ENCODE peak calls at places on chromosomes 1 and 21, in eight cellular contexts. One of them, this sample, is unnamed.

GRCh38 chr1:165443539-165444289 is 1.2 kb downstream of the RXRG start:
- DNase-seq in endothelial cell: no peak
- DNase-seq in GM23338: peak
- DNase-seq in GM06990: no peak
- DNase-seq in bronchial epithelial cell: no peak
- DNase-seq in nephron progenitor cell: peak
- DNase-seq in spleen: no peak
- DNase-seq in dorsolateral prefrontal cortex: peak
- DNase-seq in this sample: no peak

GRCh38 chr1:205665216-205665757 is 15.0 kb downstream of the SLC45A3 start:
- DNase-seq in endothelial cell: no peak
- DNase-seq in GM23338: no peak
- DNase-seq in GM06990: no peak
- DNase-seq in bronchial epithelial cell: no peak
- DNase-seq in nephron progenitor cell: no peak
- DNase-seq in spleen: no peak
- DNase-seq in dorsolateral prefrontal cortex: no peak
- DNase-seq in this sample: peak

GRCh38 chr1:212498243-212498642 is 65.5 kb downstream of the NENF start:
- DNase-seq in endothelial cell: no peak
- DNase-seq in GM23338: no peak
- DNase-seq in GM06990: no peak
- DNase-seq in bronchial epithelial cell: peak
- DNase-seq in nephron progenitor cell: no peak
- DNase-seq in spleen: no peak
- DNase-seq in dorsolateral prefrontal cortex: peak
- DNase-seq in this sample: no peak

GRCh38 chr1:27596261-27596660 is 7.7 kb downstream of the AHDC1 start:
- DNase-seq in endothelial cell: no peak
- DNase-seq in GM23338: no peak
- DNase-seq in GM06990: no peak
- DNase-seq in bronchial epithelial cell: no peak
- DNase-seq in nephron progenitor cell: no peak
- DNase-seq in spleen: no peak
- DNase-seq in dorsolateral prefrontal cortex: no peak
- DNase-seq in this sample: no peak

GRCh38 chr1:177209357-177209756 is 38.6 kb downstream of the BRINP2 start:
- DNase-seq in endothelial cell: no peak
- DNase-seq in GM23338: no peak
- DNase-seq in GM06990: no peak
- DNase-seq in bronchial epithelial cell: peak
- DNase-seq in nephron progenitor cell: no peak
- DNase-seq in spleen: peak
- DNase-seq in dorsolateral prefrontal cortex: peak
- DNase-seq in this sample: no peak

GRCh38 chr1:198788561-198789064 is 149.8 kb downstream of the PTPRC start:
- DNase-seq in endothelial cell: peak
- DNase-seq in GM23338: peak
- DNase-seq in GM06990: peak
- DNase-seq in bronchial epithelial cell: no peak
- DNase-seq in nephron progenitor cell: peak
- DNase-seq in spleen: no peak
- DNase-seq in dorsolateral prefrontal cortex: no peak
- DNase-seq in this sample: no peak

GRCh38 chr21:18987515-18988026 is 584.0 kb upstream of the TMPRSS15 start:
- DNase-seq in endothelial cell: no peak
- DNase-seq in GM23338: peak
- DNase-seq in GM06990: no peak
- DNase-seq in bronchial epithelial cell: no peak
- DNase-seq in nephron progenitor cell: no peak
- DNase-seq in spleen: no peak
- DNase-seq in dorsolateral prefrontal cortex: no peak
- DNase-seq in this sample: no peak

GRCh38 chr1:197144570-197145325 is 1.7 kb downstream of the ASPM start:
- DNase-seq in endothelial cell: no peak
- DNase-seq in GM23338: no peak
- DNase-seq in GM06990: no peak
- DNase-seq in bronchial epithelial cell: peak
- DNase-seq in nephron progenitor cell: no peak
- DNase-seq in spleen: no peak
- DNase-seq in dorsolateral prefrontal cortex: no peak
- DNase-seq in this sample: no peak

GRCh38 chr1:193827516-193827915 is 641.1 kb upstream of the B3GALT2 start:
- DNase-seq in endothelial cell: no peak
- DNase-seq in GM23338: no peak
- DNase-seq in GM06990: no peak
- DNase-seq in bronchial epithelial cell: no peak
- DNase-seq in nephron progenitor cell: no peak
- DNase-seq in spleen: no peak
- DNase-seq in dorsolateral prefrontal cortex: no peak
- DNase-seq in this sample: no peak

GRCh38 chr1:26618561-26618960 is 77.3 kb upstream of the ARID1A start:
- DNase-seq in endothelial cell: no peak
- DNase-seq in GM23338: peak
- DNase-seq in GM06990: no peak
- DNase-seq in bronchial epithelial cell: no peak
- DNase-seq in nephron progenitor cell: no peak
- DNase-seq in spleen: no peak
- DNase-seq in dorsolateral prefrontal cortex: no peak
- DNase-seq in this sample: no peak

GRCh38 chr1:26862781-26863676 is at the start of gene SFN:
- DNase-seq in endothelial cell: peak
- DNase-seq in GM23338: peak
- DNase-seq in GM06990: peak
- DNase-seq in bronchial epithelial cell: peak
- DNase-seq in nephron progenitor cell: no peak
- DNase-seq in spleen: peak
- DNase-seq in dorsolateral prefrontal cortex: no peak
- DNase-seq in this sample: no peak

GRCh38 chr1:155813672-155814071 is 43.3 kb downstream of the GON4L start:
- DNase-seq in endothelial cell: no peak
- DNase-seq in GM23338: no peak
- DNase-seq in GM06990: no peak
- DNase-seq in bronchial epithelial cell: no peak
- DNase-seq in nephron progenitor cell: no peak
- DNase-seq in spleen: no peak
- DNase-seq in dorsolateral prefrontal cortex: no peak
- DNase-seq in this sample: no peak

GRCh38 chr1:214552174-214552608 is 789 bp upstream of the PTPN14 start:
- DNase-seq in endothelial cell: peak
- DNase-seq in GM23338: peak
- DNase-seq in GM06990: no peak
- DNase-seq in bronchial epithelial cell: peak
- DNase-seq in nephron progenitor cell: peak
- DNase-seq in spleen: no peak
- DNase-seq in dorsolateral prefrontal cortex: peak
- DNase-seq in this sample: no peak

GRCh38 chr1:186925881-186926676 is 97.3 kb downstream of the PLA2G4A start:
- DNase-seq in endothelial cell: no peak
- DNase-seq in GM23338: no peak
- DNase-seq in GM06990: no peak
- DNase-seq in bronchial epithelial cell: no peak
- DNase-seq in nephron progenitor cell: no peak
- DNase-seq in spleen: no peak
- DNase-seq in dorsolateral prefrontal cortex: no peak
- DNase-seq in this sample: no peak

GRCh38 chr1:192978195-192978710 is 80.9 kb downstream of the UCHL5 start:
- DNase-seq in endothelial cell: no peak
- DNase-seq in GM23338: no peak
- DNase-seq in GM06990: no peak
- DNase-seq in bronchial epithelial cell: no peak
- DNase-seq in nephron progenitor cell: no peak
- DNase-seq in spleen: no peak
- DNase-seq in dorsolateral prefrontal cortex: no peak
- DNase-seq in this sample: no peak

GRCh38 chr1:2860476-2861142 is 59.1 kb upstream of the TTC34 start:
- DNase-seq in endothelial cell: no peak
- DNase-seq in GM23338: no peak
- DNase-seq in GM06990: no peak
- DNase-seq in bronchial epithelial cell: no peak
- DNase-seq in nephron progenitor cell: no peak
- DNase-seq in spleen: peak
- DNase-seq in dorsolateral prefrontal cortex: no peak
- DNase-seq in this sample: no peak

GRCh38 chr1:39828734-39829133 is 40.1 kb upstream of the BMP8B start:
- DNase-seq in endothelial cell: no peak
- DNase-seq in GM23338: no peak
- DNase-seq in GM06990: no peak
- DNase-seq in bronchial epithelial cell: peak
- DNase-seq in nephron progenitor cell: no peak
- DNase-seq in spleen: no peak
- DNase-seq in dorsolateral prefrontal cortex: no peak
- DNase-seq in this sample: no peak

DNA sequence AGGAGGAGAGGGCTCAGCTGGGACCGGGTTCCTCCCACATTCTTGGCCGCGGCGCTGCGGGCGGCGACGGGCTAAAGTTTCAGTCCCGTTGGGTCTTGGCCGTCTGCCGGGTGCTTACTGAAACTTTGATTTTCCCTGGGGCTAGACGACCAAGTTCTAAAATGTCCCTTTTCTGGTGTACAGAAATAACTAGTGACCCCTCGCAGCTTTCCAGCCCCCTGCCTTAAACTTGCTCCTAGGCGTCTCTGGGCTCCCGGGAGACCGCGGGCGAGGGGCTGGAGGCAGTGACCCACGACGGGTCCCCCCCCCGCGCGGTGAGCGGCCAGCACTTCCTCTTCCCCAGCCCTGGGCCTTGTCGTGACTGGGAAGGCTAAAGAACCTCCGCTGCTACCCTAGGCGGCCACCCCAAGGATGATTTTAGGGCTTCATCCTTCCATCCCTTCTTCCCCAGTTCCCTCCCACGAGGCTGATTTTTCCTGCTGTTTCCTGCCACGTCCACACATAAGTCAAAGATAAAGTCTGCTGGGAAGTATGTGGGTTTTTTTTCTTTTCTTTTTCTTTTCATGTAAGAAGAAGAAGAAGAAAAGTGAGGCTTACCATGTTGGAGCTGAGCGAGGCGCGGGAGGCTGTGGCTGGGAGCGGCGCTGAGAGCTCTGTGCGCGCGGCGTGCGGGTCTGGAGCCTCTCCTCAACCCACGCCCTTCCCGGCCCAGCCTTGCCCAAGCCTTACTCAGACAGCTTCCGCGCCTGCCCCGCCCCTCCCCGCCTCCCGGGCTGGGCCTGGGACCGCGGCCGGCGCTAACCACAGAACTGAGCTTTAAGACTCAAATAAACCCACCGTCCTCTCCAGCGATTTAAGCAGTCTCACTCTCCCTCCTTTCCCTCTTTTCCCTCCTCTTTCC is at the start of gene S100A11:
- DNase-seq in endothelial cell: peak
- DNase-seq in GM23338: peak
- DNase-seq in GM06990: peak
- DNase-seq in bronchial epithelial cell: peak
- DNase-seq in nephron progenitor cell: peak
- DNase-seq in spleen: peak
- DNase-seq in dorsolateral prefrontal cortex: peak
- DNase-seq in this sample: no peak
- TF ChIP-seq CTCF in endothelial cell: no peak
- TF ChIP-seq CTCF in GM23338: no peak
- TF ChIP-seq CTCF in GM06990: no peak
- TF ChIP-seq CTCF in bronchial epithelial cell: no peak
- TF ChIP-seq CTCF in nephron progenitor cell: no peak
- TF ChIP-seq CTCF in spleen: no peak
- TF ChIP-seq CTCF in dorsolateral prefrontal cortex: no peak
- TF ChIP-seq CTCF in this sample: no peak

DNA sequence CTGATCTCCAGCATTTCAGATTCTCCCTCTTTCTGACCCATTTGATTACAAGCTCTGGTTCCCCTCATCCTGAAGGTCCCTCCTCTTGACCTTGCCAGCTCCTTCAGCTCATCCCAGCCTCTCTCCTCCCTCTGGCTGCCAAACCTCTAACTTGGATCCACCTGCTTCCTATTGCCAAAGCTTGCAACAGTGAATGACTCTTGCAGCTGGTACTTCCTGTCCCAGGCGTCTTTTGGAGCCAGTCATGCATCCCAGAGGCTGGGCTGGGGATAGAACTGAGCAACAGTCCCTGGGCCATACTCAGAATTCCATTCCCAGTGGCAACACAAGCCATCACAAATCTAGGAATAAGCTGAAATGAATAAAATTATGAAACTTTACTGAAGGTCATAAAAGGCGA is 27.7 kb upstream of the SPOCD1 start:
- DNase-seq in endothelial cell: no peak
- DNase-seq in GM23338: peak
- DNase-seq in GM06990: no peak
- DNase-seq in bronchial epithelial cell: peak
- DNase-seq in nephron progenitor cell: no peak
- DNase-seq in spleen: no peak
- DNase-seq in dorsolateral prefrontal cortex: peak
- DNase-seq in this sample: no peak
- TF ChIP-seq CTCF in endothelial cell: no peak
- TF ChIP-seq CTCF in GM23338: no peak
- TF ChIP-seq CTCF in GM06990: no peak
- TF ChIP-seq CTCF in bronchial epithelial cell: no peak
- TF ChIP-seq CTCF in nephron progenitor cell: no peak
- TF ChIP-seq CTCF in spleen: no peak
- TF ChIP-seq CTCF in dorsolateral prefrontal cortex: no peak
- TF ChIP-seq CTCF in this sample: no peak

GRCh38 chr1:203126151-203126865 is 1.2 kb upstream of the ADORA1 start:
- DNase-seq in endothelial cell: no peak
- DNase-seq in GM23338: peak
- DNase-seq in GM06990: no peak
- DNase-seq in bronchial epithelial cell: peak
- DNase-seq in nephron progenitor cell: no peak
- DNase-seq in spleen: peak
- DNase-seq in dorsolateral prefrontal cortex: no peak
- DNase-seq in this sample: peak
- TF ChIP-seq CTCF in endothelial cell: no peak
- TF ChIP-seq CTCF in GM23338: peak
- TF ChIP-seq CTCF in GM06990: peak
- TF ChIP-seq CTCF in bronchial epithelial cell: peak
- TF ChIP-seq CTCF in nephron progenitor cell: peak
- TF ChIP-seq CTCF in spleen: peak
- TF ChIP-seq CTCF in dorsolateral prefrontal cortex: peak
- TF ChIP-seq CTCF in this sample: peak

GRCh38 chr1:112735752-112736151 is 20.6 kb upstream of the PPM1J start:
- DNase-seq in endothelial cell: no peak
- DNase-seq in GM23338: no peak
- DNase-seq in GM06990: no peak
- DNase-seq in bronchial epithelial cell: peak
- DNase-seq in nephron progenitor cell: no peak
- DNase-seq in spleen: no peak
- DNase-seq in dorsolateral prefrontal cortex: no peak
- DNase-seq in this sample: no peak

GRCh38 chr1:112743174-112744018 is 28.3 kb upstream of the PPM1J start:
- DNase-seq in endothelial cell: no peak
- DNase-seq in GM23338: peak
- DNase-seq in GM06990: no peak
- DNase-seq in bronchial epithelial cell: peak
- DNase-seq in nephron progenitor cell: no peak
- DNase-seq in spleen: no peak
- DNase-seq in dorsolateral prefrontal cortex: no peak
- DNase-seq in this sample: no peak

DNA sequence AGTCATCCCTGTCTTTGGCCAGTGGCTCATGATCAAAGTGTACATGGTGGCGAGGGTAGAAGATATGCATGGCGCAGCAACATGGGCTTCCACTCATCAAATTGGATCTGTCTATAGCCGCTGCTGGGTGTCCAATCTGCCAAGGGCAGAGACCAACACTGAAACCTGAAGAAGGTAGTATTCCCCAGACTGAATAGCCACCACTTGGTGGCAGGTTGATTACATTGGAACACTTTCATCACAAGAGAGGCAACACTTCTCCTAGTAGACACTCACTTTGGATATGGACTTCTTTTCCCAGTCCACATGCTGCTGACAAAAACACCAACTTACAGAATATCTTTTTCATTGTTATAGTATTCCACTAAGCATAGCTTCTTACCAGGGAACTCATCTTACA is 22.4 kb upstream of the PPM1J start:
- DNase-seq in endothelial cell: no peak
- DNase-seq in GM23338: no peak
- DNase-seq in GM06990: no peak
- DNase-seq in bronchial epithelial cell: no peak
- DNase-seq in nephron progenitor cell: no peak
- DNase-seq in spleen: no peak
- DNase-seq in dorsolateral prefrontal cortex: no peak
- DNase-seq in this sample: no peak
- TF ChIP-seq CTCF in endothelial cell: no peak
- TF ChIP-seq CTCF in GM23338: peak
- TF ChIP-seq CTCF in GM06990: no peak
- TF ChIP-seq CTCF in bronchial epithelial cell: no peak
- TF ChIP-seq CTCF in nephron progenitor cell: no peak
- TF ChIP-seq CTCF in spleen: no peak
- TF ChIP-seq CTCF in dorsolateral prefrontal cortex: no peak
- TF ChIP-seq CTCF in this sample: no peak